ENCODE peak calls at places on chromosomes 13 and 19, in ten cellular contexts. K, F, O, E, P, Q, Y, V, G and Z are unnamed samples.

GRCh38 chr13:46698910-46699460 is 98.0 kb downstream of the ESD start:
- DNase-seq in F (no peak), Q (no peak), O (no peak), E (no peak), K (no peak), G (peak), P (no peak), Y (no peak), V (no peak), Z (no peak)

GRCh38 chr19:3055741-3056453 is 6.4 kb downstream of the TLE5 start:
- DNase-seq in E (peak), Q (no peak), P (no peak), O (no peak), V (no peak), K (no peak), Y (no peak), F (peak), G (no peak), Z (no peak)

GRCh38 chr19:38707512-38708114 is 36.7 kb downstream of the CAPN12 start:
- DNase-seq in O (no peak), Y (no peak), K (no peak), E (no peak), Q (peak), G (peak), F (no peak), V (no peak), P (no peak), Z (no peak)

GRCh38 chr19:49556412-49557398 is 23.7 kb downstream of the NOSIP start:
- DNase-seq in E (peak), V (no peak), Y (no peak), F (no peak), G (no peak), O (no peak), K (no peak), P (no peak), Q (no peak), Z (no peak)

GRCh38 chr13:111854403-111854802 is 212.5 kb upstream of the SOX1 start:
- DNase-seq in K (no peak), V (no peak), Y (no peak), E (no peak), F (no peak), O (no peak), P (no peak), G (no peak), Q (no peak), Z (no peak)

GRCh38 chr13:50026788-50027473 is 11.7 kb downstream of the KCNRG start:
- DNase-seq in E (no peak), P (no peak), G (no peak), O (no peak), Q (no peak), K (no peak), V (no peak), F (no peak), Y (no peak), Z (no peak)

GRCh38 chr13:31105020-31105800 is 56.5 kb downstream of the HSPH1 start:
- DNase-seq in P (no peak), O (no peak), Q (peak), G (no peak), K (no peak), F (no peak), Y (no peak), E (no peak), V (no peak), Z (no peak)

GRCh38 chr19:14972676-14973075 is 7.0 kb downstream of the SLC1A6 start:
- DNase-seq in Q (no peak), V (no peak), E (no peak), O (no peak), F (no peak), P (no peak), Y (no peak), G (no peak), K (no peak), Z (no peak)

GRCh38 chr19:13417054-13417453 is 89.2 kb downstream of the CACNA1A start:
- DNase-seq in F (no peak), Q (no peak), O (no peak), E (no peak), P (no peak), Y (no peak), G (peak), V (no peak), K (no peak), Z (no peak)

GRCh38 chr13:98144501-98145350 is 1.8 kb downstream of the FARP1 start:
- DNase-seq in O (peak), E (peak), V (peak), F (peak), P (no peak), G (no peak), Q (peak), Y (no peak), K (peak), Z (peak)

GRCh38 chr13:106246817-106247216 is 288.6 kb downstream of the EFNB2 start:
- DNase-seq in Q (no peak), V (no peak), P (no peak), E (no peak), O (no peak), K (no peak), Y (no peak), G (no peak), F (no peak), Z (no peak)

GRCh38 chr13:110813646-110814624 is 100.4 kb downstream of the ING1 start:
- DNase-seq in V (no peak), E (no peak), P (no peak), Y (no peak), G (no peak), Q (no peak), F (no peak), K (no peak), O (no peak), Z (no peak)

GRCh38 chr13:34748561-34748960 is 193.5 kb upstream of the NBEA start:
- DNase-seq in V (no peak), O (no peak), P (no peak), Q (no peak), Y (no peak), F (no peak), E (no peak), G (no peak), K (no peak), Z (no peak)

GRCh38 chr19:43759515-43759914 is 4.8 kb upstream of the SMG9 start:
- DNase-seq in Y (no peak), V (peak), G (no peak), O (no peak), K (no peak), P (no peak), E (no peak), F (no peak), Q (no peak), Z (peak)

GRCh38 chr19:3135961-3136683 is at the start of gene GNA15:
- DNase-seq in P (peak), E (no peak), Q (no peak), G (no peak), O (no peak), V (no peak), K (no peak), Y (no peak), F (no peak), Z (no peak)

GRCh38 chr19:4758082-4758481 is 33.5 kb upstream of the FEM1A start:
- DNase-seq in P (no peak), V (no peak), O (no peak), Q (no peak), F (no peak), G (no peak), E (no peak), Y (no peak), K (no peak), Z (no peak)

GRCh38 chr19:21101511-21102242 is 19.7 kb downstream of the ZNF714 start:
- DNase-seq in E (no peak), Q (no peak), V (no peak), P (no peak), G (no peak), O (no peak), K (no peak), F (no peak), Y (no peak), Z (no peak)

GRCh38 chr13:93765056-93765455 is 538.4 kb downstream of the GPC6 start:
- DNase-seq in O (no peak), F (no peak), E (no peak), G (no peak), Y (no peak), V (no peak), Q (no peak), K (no peak), P (no peak), Z (no peak)

GRCh38 chr19:14147797-14148605 is 11.6 kb upstream of the ASF1B start:
- DNase-seq in Y (peak), Q (peak), O (no peak), V (peak), G (peak), F (no peak), P (no peak), E (peak), K (peak), Z (no peak)

GRCh38 chr19:3813473-3814392 is 27.6 kb upstream of the MATK start:
- DNase-seq in K (no peak), Q (no peak), P (no peak), F (no peak), V (no peak), O (no peak), E (no peak), Y (no peak), G (no peak), Z (no peak)

GRCh38 chr19:9014809-9015208 is 4.6 kb upstream of the MUC16 start:
- DNase-seq in Q (no peak), G (no peak), F (no peak), P (no peak), O (no peak), V (no peak), Y (no peak), K (no peak), E (no peak), Z (no peak)

GRCh38 chr13:98798849-98799645 is 46.6 kb upstream of the SLC15A1 start:
- DNase-seq in Y (peak), P (no peak), Q (no peak), G (no peak), O (no peak), F (no peak), E (no peak), V (no peak), K (no peak), Z (peak)

GRCh38 chr13:102589291-102589822 is 7.4 kb upstream of the TPP2 start:
- DNase-seq in Y (no peak), K (no peak), G (no peak), V (peak), Q (no peak), O (no peak), E (no peak), P (no peak), F (no peak), Z (no peak)

GRCh38 chr13:43831088-43831487 is 44.3 kb upstream of the ENOX1 start:
- DNase-seq in E (no peak), Q (no peak), G (no peak), O (no peak), V (no peak), Y (no peak), K (no peak), P (no peak), F (no peak), Z (no peak)

GRCh38 chr19:2494084-2494446 is 18.1 kb downstream of the GADD45B start:
- DNase-seq in G (no peak), K (no peak), P (no peak), V (no peak), F (no peak), O (no peak), E (no peak), Y (peak), Q (no peak), Z (no peak)

GRCh38 chr13:113291997-113292862 is 4.8 kb upstream of the LAMP1 start:
- DNase-seq in F (no peak), G (no peak), O (no peak), P (no peak), V (peak), Y (no peak), Q (no peak), K (no peak), E (no peak), Z (no peak)

GRCh38 chr13:106680796-106681482 is 113.0 kb upstream of the ARGLU1 start:
- DNase-seq in Y (no peak), K (no peak), O (peak), F (no peak), G (peak), Q (peak), P (no peak), E (peak), V (no peak), Z (no peak)

GRCh38 chr13:78334059-78334458 is 269.3 kb downstream of the POU4F1 start:
- DNase-seq in Y (no peak), F (no peak), Q (no peak), P (no peak), V (no peak), K (no peak), G (no peak), O (no peak), E (no peak), Z (no peak)

GRCh38 chr13:30796132-30796832 is 60.9 kb downstream of the ALOX5AP start:
- DNase-seq in E (no peak), G (no peak), F (no peak), Q (no peak), V (no peak), P (no peak), Y (no peak), O (no peak), K (no peak), Z (no peak)

GRCh38 chr13:44912617-44913016 is 76.7 kb downstream of the NUFIP1 start:
- DNase-seq in V (no peak), G (no peak), Q (no peak), K (no peak), Y (no peak), E (no peak), O (no peak), P (no peak), F (no peak), Z (no peak)

GRCh38 chr19:35055715-35056179 is 14.2 kb downstream of the HPN start:
- DNase-seq in F (no peak), G (no peak), P (no peak), E (peak), O (no peak), V (no peak), K (no peak), Y (no peak), Q (no peak), Z (no peak)

GRCh38 chr13:38538412-38538811 is 148.5 kb upstream of the FREM2 start:
- DNase-seq in O (no peak), Y (no peak), F (no peak), V (no peak), G (no peak), E (no peak), Q (no peak), P (no peak), K (no peak), Z (no peak)

GRCh38 chr13:31781064-31781463 is 41.7 kb downstream of the RXFP2 start:
- DNase-seq in K (no peak), Y (no peak), O (no peak), E (no peak), G (no peak), V (no peak), P (no peak), Q (no peak), F (no peak), Z (no peak)

GRCh38 chr13:30928971-30929370 is 3.5 kb upstream of the TEX26 start:
- DNase-seq in G (no peak), V (no peak), P (no peak), Q (no peak), F (no peak), O (no peak), E (no peak), K (no peak), Y (no peak), Z (no peak)

GRCh38 chr13:106473174-106473573 is 62.3 kb downstream of the EFNB2 start:
- DNase-seq in Q (no peak), P (no peak), F (no peak), O (no peak), V (no peak), E (no peak), K (no peak), G (peak), Y (no peak), Z (no peak)

GRCh38 chr13:107568181-107568580 is 647.2 kb downstream of the LIG4 start:
- DNase-seq in O (no peak), Q (no peak), K (no peak), F (no peak), E (no peak), P (no peak), V (no peak), Y (no peak), G (no peak), Z (no peak)

GRCh38 chr19:14089412-14089661 is 1.2 kb downstream of the SAMD1 start:
- DNase-seq in F (no peak), P (peak), O (no peak), V (no peak), Y (no peak), Q (no peak), G (no peak), K (no peak), E (no peak), Z (no peak)

GRCh38 chr19:12872941-12873890 is 8.0 kb downstream of the DNASE2 start:
- DNase-seq in F (no peak), O (no peak), Y (no peak), G (no peak), E (peak), Q (no peak), V (peak), P (no peak), K (no peak), Z (peak)

GRCh38 chr19:46958542-46958941 is 61.1 kb upstream of the NPAS1 start:
- DNase-seq in Y (peak), F (no peak), Q (no peak), K (no peak), O (no peak), G (no peak), V (no peak), P (no peak), E (no peak), Z (peak)